ENCODE peak calls at places on chromosomes 6 and 20, in ten cellular contexts. Q, A, J, S, O, M, V, R, N and B are unnamed samples. For H3K9me3, the result is how much of the 10 kb centered on the place peaks cover.

GRCh38 chr6:144935181-144935580 is 650.0 kb downstream of the UTRN start:
- DNase-seq in Q (no peak), A (no peak), J (no peak), S (no peak), O (no peak), M (no peak), V (no peak), R (no peak), N (no peak), B (no peak)

GRCh38 chr6:169961772-169962561 is 210.5 kb downstream of the ERMARD start:
- DNase-seq in Q (peak), A (peak), J (no peak), S (peak), O (peak), M (peak), V (no peak), R (peak), N (no peak), B (peak)

GRCh38 chr6:165663736-165664552 is 903 bp upstream of the PDE10A start:
- DNase-seq in Q (no peak), A (no peak), J (no peak), S (no peak), O (no peak), M (peak), V (no peak), R (no peak), N (no peak), B (no peak)

GRCh38 chr20:32524871-32525501 is 60.1 kb downstream of the NOL4L start:
- DNase-seq in Q (no peak), A (no peak), J (peak), S (peak), O (peak), M (no peak), V (no peak), R (peak), N (no peak), B (no peak)

GRCh38 chr20:36275011-36275410 is 31.1 kb upstream of the DLGAP4 start:
- DNase-seq in Q (no peak), A (no peak), J (no peak), S (no peak), O (peak), M (no peak), V (no peak), R (no peak), N (no peak), B (no peak)

GRCh38 chr20:11716945-11717248 is 200.8 kb upstream of the BTBD3 start:
- DNase-seq in Q (no peak), A (no peak), J (no peak), S (no peak), O (no peak), M (no peak), V (no peak), R (no peak), N (no peak), B (no peak)

GRCh38 chr20:56513096-56513806 is 11.3 kb upstream of the FAM209A start:
- DNase-seq in Q (no peak), A (no peak), J (no peak), S (no peak), O (peak), M (no peak), V (no peak), R (no peak), N (no peak), B (no peak)

GRCh38 chr20:49283703-49284625 is 6.1 kb upstream of the ZNFX1 start:
- DNase-seq in Q (no peak), A (no peak), J (no peak), S (no peak), O (no peak), M (no peak), V (no peak), R (no peak), N (peak), B (no peak)

GRCh38 chr20:3046677-3047462 is 1.0 kb downstream of the MRPS26 start:
- DNase-seq in Q (no peak), A (no peak), J (no peak), S (peak), O (no peak), M (no peak), V (no peak), R (no peak), N (peak), B (no peak)

GRCh38 chr20:36466089-36466488 is 75.2 kb upstream of the MYL9 start:
- DNase-seq in Q (no peak), A (no peak), J (no peak), S (no peak), O (no peak), M (no peak), V (no peak), R (no peak), N (no peak), B (no peak)

GRCh38 chr6:139973602-139974373 is 599.3 kb upstream of the CITED2 start:
- DNase-seq in Q (no peak), A (no peak), J (no peak), S (no peak), O (no peak), M (no peak), V (no peak), R (no peak), N (peak), B (no peak)

GRCh38 chr6:106870069-106870468 is 104.5 kb downstream of the CD24 start:
- DNase-seq in Q (no peak), A (no peak), J (no peak), S (no peak), O (no peak), M (no peak), V (no peak), R (no peak), N (no peak), B (no peak)

GRCh38 chr20:39607124-39607523 is 645.0 kb downstream of the DHX35 start:
- DNase-seq in Q (no peak), A (no peak), J (no peak), S (no peak), O (no peak), M (no peak), V (no peak), R (no peak), N (no peak), B (no peak)

GRCh38 chr20:62382306-62383198 is 4.4 kb upstream of the RPS21 start:
- DNase-seq in Q (peak), A (peak), J (peak), S (peak), O (peak), M (peak), V (peak), R (peak), N (peak), B (no peak)

GRCh38 chr20:62381202-62381797 is 5.6 kb upstream of the RPS21 start:
- DNase-seq in Q (no peak), A (peak), J (no peak), S (no peak), O (no peak), M (no peak), V (no peak), R (no peak), N (peak), B (no peak)

GRCh38 chr20:62377615-62378085 is 9.3 kb upstream of the RPS21 start:
- DNase-seq in Q (no peak), A (no peak), J (no peak), S (peak), O (peak), M (no peak), V (no peak), R (no peak), N (no peak), B (no peak)

GRCh38 chr20:62378215-62378614 is 8.7 kb upstream of the RPS21 start:
- DNase-seq in Q (no peak), A (no peak), J (no peak), S (no peak), O (no peak), M (no peak), V (no peak), R (no peak), N (no peak), B (no peak)

DNA sequence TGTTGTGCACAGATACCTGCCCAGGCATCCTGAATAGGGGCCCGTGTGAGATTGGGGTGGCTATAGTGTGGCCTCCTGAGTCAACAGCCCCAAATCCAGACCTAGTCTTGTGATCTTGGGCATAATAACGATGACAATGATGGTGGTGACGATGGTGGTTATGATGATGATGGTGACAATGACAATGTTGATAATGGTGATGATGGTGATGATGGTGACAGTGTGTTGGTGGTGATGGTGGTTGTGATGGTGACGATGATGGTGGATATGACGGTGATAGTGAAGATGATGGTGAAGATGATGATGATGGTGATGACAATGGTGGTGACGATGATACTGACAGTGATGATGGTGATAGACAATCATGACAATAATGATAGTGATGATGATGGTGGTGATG is 5.1 kb upstream of the RPS21 start:
- DNase-seq in Q (no peak), A (no peak), J (no peak), S (no peak), O (no peak), M (no peak), V (no peak), R (no peak), N (no peak), B (no peak)
- H3K27ac ChIP-seq in Q (no peak), A (peak), J (peak), S (peak), O (peak), M (no peak), V (no peak), R (no peak), N (no peak), B (no peak)

GRCh38 chr6:71558974-71559373 is 270.4 kb downstream of the OGFRL1 start:
- DNase-seq in Q (no peak), A (no peak), J (no peak), S (no peak), O (no peak), M (no peak), V (no peak), R (no peak), N (no peak), B (no peak)

GRCh38 chr6:71551798-71552197 is 263.2 kb downstream of the OGFRL1 start:
- DNase-seq in Q (no peak), A (no peak), J (no peak), S (no peak), O (no peak), M (no peak), V (no peak), R (no peak), N (no peak), B (no peak)

GRCh38 chr6:71556141-71556540 is 267.5 kb downstream of the OGFRL1 start:
- DNase-seq in Q (no peak), A (no peak), J (no peak), S (no peak), O (no peak), M (no peak), V (no peak), R (no peak), N (no peak), B (no peak)
- H3K9me3 ChIP-seq in Q (under half), A (under half), J (under half), S (half or more), O (under half), M (under half), V (under half), R (under half), N (under half), B (under half)

GRCh38 chr20:57622201-57622570 is 2.0 kb upstream of the ZBP1 start:
- DNase-seq in Q (no peak), A (no peak), J (no peak), S (no peak), O (no peak), M (no peak), V (no peak), R (no peak), N (no peak), B (no peak)
- H3K27ac ChIP-seq in Q (no peak), A (no peak), J (no peak), S (no peak), O (no peak), M (no peak), V (no peak), R (no peak), N (no peak), B (no peak)

GRCh38 chr6:159298840-159299239 is 129.6 kb downstream of the FNDC1 start:
- DNase-seq in Q (no peak), A (no peak), J (no peak), S (no peak), O (no peak), M (no peak), V (no peak), R (no peak), N (no peak), B (no peak)
- H3K9me3 ChIP-seq in Q (under half), A (under half), J (under half), S (under half), O (under half), M (under half), V (under half), R (under half), N (under half), B (under half)

DNA sequence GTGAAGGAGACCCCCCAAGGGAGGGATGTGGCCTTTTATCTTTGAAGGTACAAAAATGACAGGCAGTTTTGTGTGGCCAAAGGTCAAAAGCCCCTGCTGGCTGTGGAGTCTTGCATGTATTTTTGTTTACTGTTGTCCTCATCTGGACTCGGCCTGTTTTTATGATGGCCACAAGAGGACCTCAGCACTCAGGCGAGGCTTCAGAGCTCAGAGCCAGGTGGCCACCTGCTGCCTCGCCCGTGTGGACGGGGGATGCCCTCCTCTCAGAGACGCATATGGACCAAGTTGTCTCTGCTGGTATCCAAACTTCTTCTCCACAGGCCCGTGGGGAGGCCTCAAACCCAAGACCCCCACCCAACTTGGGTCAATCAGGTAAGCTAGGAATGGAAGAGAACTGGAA is 118.2 kb downstream of the DACT2 start:
- DNase-seq in Q (no peak), A (no peak), J (no peak), S (peak), O (no peak), M (no peak), V (no peak), R (peak), N (peak), B (no peak)
- H3K27ac ChIP-seq in Q (no peak), A (no peak), J (no peak), S (no peak), O (no peak), M (no peak), V (no peak), R (no peak), N (no peak), B (no peak)

GRCh38 chr6:135481786-135482369 is 15.7 kb downstream of the AHI1 start:
- DNase-seq in Q (no peak), A (no peak), J (no peak), S (no peak), O (no peak), M (no peak), V (no peak), R (no peak), N (no peak), B (no peak)
- H3K9me3 ChIP-seq in Q (under half), A (under half), J (under half), S (half or more), O (under half), M (under half), V (under half), R (under half), N (under half), B (under half)

GRCh38 chr20:17021481-17021880 is 205.4 kb upstream of the PCSK2 start:
- DNase-seq in Q (no peak), A (no peak), J (no peak), S (no peak), O (no peak), M (no peak), V (no peak), R (no peak), N (no peak), B (no peak)

GRCh38 chr20:17026346-17026745 is 200.5 kb upstream of the PCSK2 start:
- DNase-seq in Q (no peak), A (no peak), J (no peak), S (no peak), O (no peak), M (no peak), V (no peak), R (no peak), N (no peak), B (no peak)

GRCh38 chr20:17023036-17023435 is 203.8 kb upstream of the PCSK2 start:
- DNase-seq in Q (no peak), A (no peak), J (no peak), S (no peak), O (no peak), M (no peak), V (no peak), R (no peak), N (no peak), B (no peak)

GRCh38 chr20:17023811-17024210 is 203.0 kb upstream of the PCSK2 start:
- DNase-seq in Q (no peak), A (no peak), J (no peak), S (no peak), O (no peak), M (peak), V (no peak), R (no peak), N (no peak), B (peak)

GRCh38 chr20:17024513-17025105 is 202.2 kb upstream of the PCSK2 start:
- DNase-seq in Q (no peak), A (no peak), J (no peak), S (no peak), O (no peak), M (peak), V (no peak), R (no peak), N (no peak), B (peak)
- H3K27ac ChIP-seq in Q (no peak), A (no peak), J (no peak), S (no peak), O (no peak), M (peak), V (no peak), R (no peak), N (no peak), B (no peak)

DNA sequence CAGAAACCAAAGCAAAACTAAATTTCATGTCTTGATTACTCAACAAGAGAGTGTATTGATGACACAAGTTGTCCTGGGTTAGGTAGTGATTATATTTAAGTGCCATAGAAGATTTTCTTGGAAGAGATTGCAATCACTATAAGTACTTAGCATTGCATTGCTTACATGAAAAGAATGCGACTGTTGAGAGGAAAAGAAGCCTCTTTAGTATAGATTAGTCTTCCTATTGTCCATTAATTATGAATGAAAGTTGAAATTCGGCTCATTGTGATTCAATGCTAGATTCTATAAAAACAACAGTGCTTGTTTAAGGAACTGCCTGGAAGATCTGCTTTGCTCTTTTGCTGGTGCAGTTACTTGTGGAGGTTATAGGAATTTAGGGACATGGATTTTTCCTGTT is 796.5 kb downstream of the KIF16B start:
- DNase-seq in Q (no peak), A (no peak), J (no peak), S (no peak), O (no peak), M (no peak), V (no peak), R (no peak), N (no peak), B (no peak)
- H3K9me3 ChIP-seq in Q (under half), A (under half), J (under half), S (under half), O (under half), M (under half), V (under half), R (under half), N (under half), B (under half)

DNA sequence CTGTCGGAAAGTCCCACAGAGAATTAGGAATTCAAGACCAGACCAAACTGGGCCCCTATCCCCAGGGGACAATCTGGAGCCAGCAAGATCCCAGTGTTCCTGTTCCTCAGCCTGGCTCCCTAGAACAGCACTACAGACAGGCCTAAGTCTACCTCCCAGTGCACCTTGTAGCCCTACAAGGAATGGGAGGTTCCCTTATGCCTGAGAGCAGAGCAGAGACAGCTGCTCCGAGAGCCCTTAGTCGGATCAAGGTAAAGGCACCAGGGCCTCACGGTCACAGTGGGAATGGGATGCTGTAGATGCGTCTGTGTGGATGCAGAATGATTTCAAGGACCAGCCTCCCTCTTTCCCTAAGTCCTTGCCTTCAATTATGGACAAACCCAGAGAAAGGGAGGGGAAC is 204.5 kb upstream of the STXBP5 start:
- DNase-seq in Q (no peak), A (no peak), J (no peak), S (no peak), O (no peak), M (no peak), V (no peak), R (no peak), N (no peak), B (no peak)
- H3K27ac ChIP-seq in Q (no peak), A (no peak), J (no peak), S (no peak), O (no peak), M (no peak), V (no peak), R (no peak), N (peak), B (no peak)

GRCh38 chr20:59705651-59706101 is 101.3 kb downstream of the PHACTR3 start:
- DNase-seq in Q (no peak), A (no peak), J (no peak), S (no peak), O (no peak), M (no peak), V (no peak), R (no peak), N (no peak), B (no peak)
- H3K9me3 ChIP-seq in Q (under half), A (under half), J (under half), S (under half), O (under half), M (under half), V (under half), R (under half), N (under half), B (under half)